ENCODE peak calls at places on chromosomes 12 and 14, in nine cellular contexts. One of them, this sample, is unnamed.

GRCh38 chr12:96131230-96131788 is 62.9 kb upstream of the ELK3 start:
- DNase-seq in cardiac fibroblast: no peak
- DNase-seq in endodermal cell: no peak
- DNase-seq in CD8-positive, alpha-beta T cell: no peak
- DNase-seq in left ventricle myocardium inferior: no peak
- DNase-seq in tibial artery: no peak
- DNase-seq in astrocyte: no peak
- DNase-seq in HCT116: no peak
- DNase-seq in sigmoid colon: no peak
- DNase-seq in this sample: no peak

GRCh38 chr14:104708606-104709268 is 15.3 kb upstream of the ADSS1 start:
- DNase-seq in cardiac fibroblast: peak; percentile 62
- DNase-seq in endodermal cell: peak; percentile 96
- DNase-seq in CD8-positive, alpha-beta T cell: peak; percentile 70
- DNase-seq in left ventricle myocardium inferior: peak; percentile 67
- DNase-seq in tibial artery: peak; percentile 58
- DNase-seq in astrocyte: no peak
- DNase-seq in HCT116: no peak
- DNase-seq in sigmoid colon: no peak
- DNase-seq in this sample: peak; percentile 65

GRCh38 chr14:104295681-104296387 is 157.4 kb downstream of the KIF26A start:
- DNase-seq in cardiac fibroblast: no peak
- DNase-seq in endodermal cell: peak; percentile 49
- DNase-seq in CD8-positive, alpha-beta T cell: no peak
- DNase-seq in left ventricle myocardium inferior: peak; percentile 4
- DNase-seq in tibial artery: no peak
- DNase-seq in astrocyte: no peak
- DNase-seq in HCT116: no peak
- DNase-seq in sigmoid colon: peak; percentile 36
- DNase-seq in this sample: no peak

GRCh38 chr12:70664463-70664862 is 27.2 kb upstream of the PTPRB start:
- DNase-seq in cardiac fibroblast: peak; percentile 8
- DNase-seq in endodermal cell: peak; percentile 59
- DNase-seq in CD8-positive, alpha-beta T cell: no peak
- DNase-seq in left ventricle myocardium inferior: no peak
- DNase-seq in tibial artery: no peak
- DNase-seq in astrocyte: peak; percentile 75
- DNase-seq in HCT116: no peak
- DNase-seq in sigmoid colon: no peak
- DNase-seq in this sample: peak; percentile 39

GRCh38 chr12:91138337-91138905 is 27.1 kb upstream of the LUM start:
- DNase-seq in cardiac fibroblast: no peak
- DNase-seq in endodermal cell: peak; percentile 68
- DNase-seq in CD8-positive, alpha-beta T cell: no peak
- DNase-seq in left ventricle myocardium inferior: peak; percentile 19
- DNase-seq in tibial artery: no peak
- DNase-seq in astrocyte: no peak
- DNase-seq in HCT116: no peak
- DNase-seq in sigmoid colon: peak; percentile 73
- DNase-seq in this sample: peak; percentile 56

GRCh38 chr12:30795660-30796507 is 41.1 kb upstream of the CAPRIN2 start:
- DNase-seq in cardiac fibroblast: peak; percentile 91
- DNase-seq in endodermal cell: peak; percentile 96
- DNase-seq in CD8-positive, alpha-beta T cell: peak; percentile 48
- DNase-seq in left ventricle myocardium inferior: peak; percentile 51
- DNase-seq in tibial artery: peak; percentile 65
- DNase-seq in astrocyte: peak; percentile 77
- DNase-seq in HCT116: peak; percentile 64
- DNase-seq in sigmoid colon: peak; percentile 73
- DNase-seq in this sample: peak; percentile 87

GRCh38 chr12:57611116-57611809 is at the start of gene ARHGEF25:
- DNase-seq in cardiac fibroblast: peak; percentile 27
- DNase-seq in endodermal cell: peak; percentile 89
- DNase-seq in CD8-positive, alpha-beta T cell: peak; percentile 51
- DNase-seq in left ventricle myocardium inferior: peak; percentile 87
- DNase-seq in tibial artery: peak; percentile 64
- DNase-seq in astrocyte: no peak
- DNase-seq in HCT116: no peak
- DNase-seq in sigmoid colon: peak; percentile 93
- DNase-seq in this sample: peak; percentile 44

GRCh38 chr12:47165934-47166333 is 86.2 kb upstream of the AMIGO2 start:
- DNase-seq in cardiac fibroblast: no peak
- DNase-seq in endodermal cell: peak; percentile 55
- DNase-seq in CD8-positive, alpha-beta T cell: no peak
- DNase-seq in left ventricle myocardium inferior: no peak
- DNase-seq in tibial artery: no peak
- DNase-seq in astrocyte: no peak
- DNase-seq in HCT116: no peak
- DNase-seq in sigmoid colon: no peak
- DNase-seq in this sample: peak; percentile 81

GRCh38 chr12:19726592-19726991 is 287.3 kb downstream of the AEBP2 start:
- DNase-seq in cardiac fibroblast: no peak
- DNase-seq in endodermal cell: no peak
- DNase-seq in CD8-positive, alpha-beta T cell: no peak
- DNase-seq in left ventricle myocardium inferior: no peak
- DNase-seq in tibial artery: no peak
- DNase-seq in astrocyte: no peak
- DNase-seq in HCT116: no peak
- DNase-seq in sigmoid colon: no peak
- DNase-seq in this sample: no peak

GRCh38 chr12:113333111-113333750 is 1.7 kb downstream of the SLC8B1 start:
- DNase-seq in cardiac fibroblast: no peak
- DNase-seq in endodermal cell: no peak
- DNase-seq in CD8-positive, alpha-beta T cell: no peak
- DNase-seq in left ventricle myocardium inferior: no peak
- DNase-seq in tibial artery: no peak
- DNase-seq in astrocyte: no peak
- DNase-seq in HCT116: no peak
- DNase-seq in sigmoid colon: no peak
- DNase-seq in this sample: no peak

GRCh38 chr12:53205747-53206146 is 1.3 kb downstream of the ITGB7 start:
- DNase-seq in cardiac fibroblast: peak; percentile 88
- DNase-seq in endodermal cell: peak; percentile 49
- DNase-seq in CD8-positive, alpha-beta T cell: peak; percentile 72
- DNase-seq in left ventricle myocardium inferior: no peak
- DNase-seq in tibial artery: no peak
- DNase-seq in astrocyte: peak; percentile 82
- DNase-seq in HCT116: no peak
- DNase-seq in sigmoid colon: no peak
- DNase-seq in this sample: peak; percentile 76

GRCh38 chr12:113403435-113404415 is at the start of gene SDS:
- DNase-seq in cardiac fibroblast: peak; percentile 23
- DNase-seq in endodermal cell: peak; percentile 60
- DNase-seq in CD8-positive, alpha-beta T cell: no peak
- DNase-seq in left ventricle myocardium inferior: peak; percentile 46
- DNase-seq in tibial artery: peak; percentile 42
- DNase-seq in astrocyte: peak; percentile 48
- DNase-seq in HCT116: no peak
- DNase-seq in sigmoid colon: no peak
- DNase-seq in this sample: peak; percentile 85

GRCh38 chr12:110355080-110355479 is 48.4 kb downstream of the ANAPC7 start:
- DNase-seq in cardiac fibroblast: no peak
- DNase-seq in endodermal cell: peak; percentile 87
- DNase-seq in CD8-positive, alpha-beta T cell: peak; percentile 26
- DNase-seq in left ventricle myocardium inferior: no peak
- DNase-seq in tibial artery: no peak
- DNase-seq in astrocyte: peak; percentile 16
- DNase-seq in HCT116: peak; percentile 32
- DNase-seq in sigmoid colon: no peak
- DNase-seq in this sample: no peak

GRCh38 chr14:92598549-92598905 is 84.9 kb downstream of the RIN3 start:
- DNase-seq in cardiac fibroblast: no peak
- DNase-seq in endodermal cell: no peak
- DNase-seq in CD8-positive, alpha-beta T cell: no peak
- DNase-seq in left ventricle myocardium inferior: no peak
- DNase-seq in tibial artery: no peak
- DNase-seq in astrocyte: no peak
- DNase-seq in HCT116: no peak
- DNase-seq in sigmoid colon: no peak
- DNase-seq in this sample: no peak

GRCh38 chr14:69652942-69653680 is 41.7 kb downstream of the SUSD6 start:
- DNase-seq in cardiac fibroblast: peak; percentile 50
- DNase-seq in endodermal cell: no peak
- DNase-seq in CD8-positive, alpha-beta T cell: no peak
- DNase-seq in left ventricle myocardium inferior: no peak
- DNase-seq in tibial artery: peak; percentile 30
- DNase-seq in astrocyte: no peak
- DNase-seq in HCT116: no peak
- DNase-seq in sigmoid colon: no peak
- DNase-seq in this sample: no peak

GRCh38 chr12:121441555-121441954 is 41.6 kb downstream of the RNF34 start:
- DNase-seq in cardiac fibroblast: peak; percentile 18
- DNase-seq in endodermal cell: peak; percentile 82
- DNase-seq in CD8-positive, alpha-beta T cell: no peak
- DNase-seq in left ventricle myocardium inferior: no peak
- DNase-seq in tibial artery: no peak
- DNase-seq in astrocyte: no peak
- DNase-seq in HCT116: no peak
- DNase-seq in sigmoid colon: peak; percentile 61
- DNase-seq in this sample: no peak
- TF ChIP-seq CTCF in cardiac fibroblast: no peak
- TF ChIP-seq CTCF in endodermal cell: peak; percentile 43
- TF ChIP-seq CTCF in CD8-positive, alpha-beta T cell: no peak
- TF ChIP-seq CTCF in left ventricle myocardium inferior: no peak
- TF ChIP-seq CTCF in tibial artery: no peak
- TF ChIP-seq CTCF in astrocyte: no peak
- TF ChIP-seq CTCF in HCT116: peak; percentile 33
- TF ChIP-seq CTCF in sigmoid colon: no peak
- TF ChIP-seq CTCF in this sample: no peak

GRCh38 chr12:6824962-6825381 is 3.2 kb upstream of the P3H3 start:
- DNase-seq in cardiac fibroblast: peak; percentile 60
- DNase-seq in endodermal cell: no peak
- DNase-seq in CD8-positive, alpha-beta T cell: no peak
- DNase-seq in left ventricle myocardium inferior: no peak
- DNase-seq in tibial artery: no peak
- DNase-seq in astrocyte: peak; percentile 52
- DNase-seq in HCT116: no peak
- DNase-seq in sigmoid colon: no peak
- DNase-seq in this sample: peak; percentile 44

GRCh38 chr12:6824085-6824800 is 2.6 kb downstream of the GPR162 start:
- DNase-seq in cardiac fibroblast: no peak
- DNase-seq in endodermal cell: no peak
- DNase-seq in CD8-positive, alpha-beta T cell: no peak
- DNase-seq in left ventricle myocardium inferior: no peak
- DNase-seq in tibial artery: no peak
- DNase-seq in astrocyte: no peak
- DNase-seq in HCT116: no peak
- DNase-seq in sigmoid colon: no peak
- DNase-seq in this sample: no peak

GRCh38 chr12:6826125-6826733 is 2.0 kb upstream of the P3H3 start:
- DNase-seq in cardiac fibroblast: no peak
- DNase-seq in endodermal cell: peak; percentile 52
- DNase-seq in CD8-positive, alpha-beta T cell: no peak
- DNase-seq in left ventricle myocardium inferior: no peak
- DNase-seq in tibial artery: no peak
- DNase-seq in astrocyte: no peak
- DNase-seq in HCT116: no peak
- DNase-seq in sigmoid colon: no peak
- DNase-seq in this sample: no peak

GRCh38 chr12:6826734-6827436 is 1.3 kb upstream of the P3H3 start:
- DNase-seq in cardiac fibroblast: no peak
- DNase-seq in endodermal cell: peak; percentile 58
- DNase-seq in CD8-positive, alpha-beta T cell: no peak
- DNase-seq in left ventricle myocardium inferior: no peak
- DNase-seq in tibial artery: no peak
- DNase-seq in astrocyte: no peak
- DNase-seq in HCT116: no peak
- DNase-seq in sigmoid colon: no peak
- DNase-seq in this sample: no peak

GRCh38 chr12:6825398-6826124 is 2.6 kb upstream of the P3H3 start:
- DNase-seq in cardiac fibroblast: peak; percentile 90
- DNase-seq in endodermal cell: peak; percentile 98
- DNase-seq in CD8-positive, alpha-beta T cell: peak; percentile 82
- DNase-seq in left ventricle myocardium inferior: peak; percentile 87
- DNase-seq in tibial artery: peak; percentile 77
- DNase-seq in astrocyte: peak; percentile 60
- DNase-seq in HCT116: peak; percentile 47
- DNase-seq in sigmoid colon: peak; percentile 94
- DNase-seq in this sample: peak; percentile 88
- H3K4me3 ChIP-seq in cardiac fibroblast: peak overlapping the region; percentile 12
- H3K4me3 ChIP-seq in endodermal cell: no peak overlapping the region
- H3K4me3 ChIP-seq in CD8-positive, alpha-beta T cell: no peak overlapping the region
- H3K4me3 ChIP-seq in left ventricle myocardium inferior: peak overlapping the region; percentile 26
- H3K4me3 ChIP-seq in tibial artery: no peak overlapping the region
- H3K4me3 ChIP-seq in astrocyte: no peak overlapping the region
- H3K4me3 ChIP-seq in HCT116: no peak overlapping the region
- H3K4me3 ChIP-seq in sigmoid colon: peak overlapping the region; percentile 18
- H3K4me3 ChIP-seq in this sample: peak overlapping the region; percentile 31

DNA sequence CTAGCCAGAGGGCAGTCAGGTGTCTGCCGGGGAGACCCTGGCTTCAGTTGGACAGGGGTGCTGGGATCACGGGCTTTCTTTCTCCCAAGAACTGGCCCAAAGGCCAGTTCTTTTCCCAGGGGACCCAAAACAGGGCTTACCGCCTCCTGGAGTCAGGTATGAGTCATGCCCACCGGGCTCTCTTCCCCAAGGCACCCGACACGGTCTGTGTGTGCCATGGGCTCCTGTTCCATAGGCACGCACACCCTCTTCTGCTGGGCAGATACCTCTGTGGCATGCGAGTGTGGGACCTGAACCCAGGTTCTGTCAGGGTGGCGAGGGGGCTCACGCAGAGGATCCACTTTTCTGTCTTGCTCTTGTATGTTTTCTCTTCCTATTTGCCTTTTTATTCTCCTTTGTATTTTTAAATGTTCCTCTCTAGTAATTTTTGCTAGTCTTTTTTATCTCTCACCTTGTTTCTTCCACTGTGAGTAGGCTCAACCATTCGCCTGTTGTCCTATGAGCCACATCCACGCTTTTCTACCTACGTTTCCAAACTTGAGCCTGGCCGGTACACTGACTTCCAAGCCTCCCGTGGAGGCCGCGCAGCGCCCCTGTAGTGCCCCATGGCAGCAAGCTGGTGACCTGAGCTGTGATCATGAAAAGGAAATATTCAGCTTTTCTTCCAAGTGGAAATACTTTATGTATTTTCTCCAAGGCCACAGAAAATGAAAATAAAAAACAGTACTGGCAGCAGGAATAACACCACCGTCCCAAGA is 362.2 kb downstream of the CACNA1C start:
- DNase-seq in cardiac fibroblast: peak; percentile 62
- DNase-seq in endodermal cell: no peak
- DNase-seq in CD8-positive, alpha-beta T cell: no peak
- DNase-seq in left ventricle myocardium inferior: no peak
- DNase-seq in tibial artery: no peak
- DNase-seq in astrocyte: no peak
- DNase-seq in HCT116: no peak
- DNase-seq in sigmoid colon: peak; percentile 65
- DNase-seq in this sample: no peak
- TF ChIP-seq CTCF in cardiac fibroblast: no peak
- TF ChIP-seq CTCF in endodermal cell: peak; percentile 52
- TF ChIP-seq CTCF in CD8-positive, alpha-beta T cell: no peak
- TF ChIP-seq CTCF in left ventricle myocardium inferior: no peak
- TF ChIP-seq CTCF in tibial artery: peak; percentile 17
- TF ChIP-seq CTCF in astrocyte: no peak
- TF ChIP-seq CTCF in HCT116: no peak
- TF ChIP-seq CTCF in sigmoid colon: no peak
- TF ChIP-seq CTCF in this sample: no peak

DNA sequence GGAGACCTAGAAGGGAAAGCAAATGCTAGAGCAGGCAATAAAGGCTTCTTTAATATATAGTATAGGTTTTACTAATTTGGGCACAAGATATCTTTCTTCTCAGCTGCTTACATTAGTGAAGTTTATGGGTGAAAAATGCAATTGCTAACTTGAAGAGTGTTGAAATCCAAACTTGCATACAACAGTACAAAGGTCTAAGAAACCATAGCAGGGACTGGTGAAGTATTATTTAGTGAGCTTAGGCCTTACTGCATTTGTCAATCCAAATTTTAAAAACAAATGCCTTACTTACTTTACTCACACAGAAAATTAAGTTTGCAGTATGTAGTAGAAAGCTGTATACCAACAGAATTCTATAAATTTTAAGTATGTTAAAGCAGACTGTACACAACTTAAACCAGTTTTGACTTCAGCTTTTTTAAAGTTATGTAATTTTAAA is 1.4 kb upstream of the AP4S1 start:
- DNase-seq in cardiac fibroblast: no peak
- DNase-seq in endodermal cell: no peak
- DNase-seq in CD8-positive, alpha-beta T cell: no peak
- DNase-seq in left ventricle myocardium inferior: no peak
- DNase-seq in tibial artery: no peak
- DNase-seq in astrocyte: no peak
- DNase-seq in HCT116: no peak
- DNase-seq in sigmoid colon: no peak
- DNase-seq in this sample: no peak
- H3K4me3 ChIP-seq in cardiac fibroblast: no peak overlapping the region
- H3K4me3 ChIP-seq in endodermal cell: peak overlapping the region; percentile 94
- H3K4me3 ChIP-seq in CD8-positive, alpha-beta T cell: no peak overlapping the region
- H3K4me3 ChIP-seq in left ventricle myocardium inferior: peak overlapping the region; percentile 98
- H3K4me3 ChIP-seq in tibial artery: peak overlapping the region; percentile 100
- H3K4me3 ChIP-seq in astrocyte: peak overlapping the region; percentile 96
- H3K4me3 ChIP-seq in HCT116: peak overlapping the region; percentile 91
- H3K4me3 ChIP-seq in sigmoid colon: peak overlapping the region; percentile 84
- H3K4me3 ChIP-seq in this sample: peak overlapping the region; percentile 81